ENCODE peak calls at places on chromosomes 1 and 21, in five cellular contexts. R, O, X, H and F are unnamed samples.

GRCh38 chr21:25359724-25360123 is 247.6 kb downstream of the MRPL39 start:
- DNase-seq in X (no peak), R (no peak), H (no peak), O (no peak), F (no peak)

GRCh38 chr1:170168263-170168662 is 22.5 kb downstream of the NTMT2 start:
- DNase-seq in R (peak), X (no peak), O (peak), H (peak), F (no peak)

GRCh38 chr1:115436596-115436995 is 98.5 kb upstream of the NGF start:
- DNase-seq in O (no peak), H (no peak), R (no peak), X (no peak), F (no peak)

GRCh38 chr1:4425892-4426291 is 228.5 kb upstream of the AJAP1 start:
- DNase-seq in X (no peak), R (no peak), O (no peak), H (no peak), F (no peak)

GRCh38 chr1:200367841-200368534 is 41.8 kb downstream of the ZNF281 start:
- DNase-seq in R (no peak), X (peak), H (no peak), O (peak), F (no peak)

GRCh38 chr1:118990513-118991131 is 2.5 kb upstream of the TBX15 start:
- DNase-seq in H (no peak), X (no peak), R (no peak), O (no peak), F (no peak)

GRCh38 chr1:18344755-18345154 is 136.0 kb upstream of the KLHDC7A start:
- DNase-seq in R (no peak), O (no peak), H (peak), X (no peak), F (no peak)

GRCh38 chr1:33130297-33130696 is 49.3 kb downstream of the AZIN2 start:
- DNase-seq in H (no peak), O (peak), R (peak), X (peak), F (peak)

GRCh38 chr1:30414086-30414850 is 309.1 kb downstream of the MATN1 start:
- DNase-seq in X (no peak), O (no peak), R (no peak), H (no peak), F (no peak)

GRCh38 chr1:203477748-203478147 is 2.1 kb downstream of the PRELP start:
- DNase-seq in H (no peak), O (no peak), X (no peak), R (no peak), F (no peak)

GRCh38 chr1:23528245-23528978 is 2.6 kb downstream of the E2F2 start:
- DNase-seq in H (peak), R (peak), O (peak), X (peak), F (peak)

GRCh38 chr1:96536576-96536975 is 185.0 kb upstream of the PTBP2 start:
- DNase-seq in H (no peak), R (no peak), X (peak), O (no peak), F (no peak)

GRCh38 chr1:243568793-243569192 is 281.2 kb downstream of the AKT3 start:
- DNase-seq in R (no peak), H (peak), X (no peak), O (peak), F (no peak)

GRCh38 chr1:27391511-27392095 is 819 bp upstream of the GPR3 start:
- DNase-seq in H (no peak), R (no peak), O (peak), X (no peak), F (no peak)

GRCh38 chr1:167294528-167294927 is 73.8 kb downstream of the POU2F1 start:
- DNase-seq in R (no peak), H (peak), O (no peak), X (no peak), F (no peak)

GRCh38 chr1:230073371-230074035 is 6.5 kb downstream of the GALNT2 start:
- DNase-seq in R (no peak), H (peak), O (peak), X (peak), F (peak)

GRCh38 chr1:212238552-212238951 is 46.7 kb upstream of the PPP2R5A start:
- DNase-seq in H (no peak), O (peak), R (no peak), X (no peak), F (no peak)

GRCh38 chr1:241443561-241443960 is 76.0 kb downstream of the FH start:
- DNase-seq in O (no peak), H (no peak), R (no peak), X (no peak), F (no peak)